ENCODE peak calls at places on chromosomes 5 and 9, in seven cellular contexts. One of them, this sample, is unnamed.

GRCh38 chr5:156094001-156094400 is 233.0 kb upstream of the SGCD start:
- DNase-seq in H1: no peak
- DNase-seq in neuronal stem cell: peak
- DNase-seq in H9: peak
- DNase-seq in mesenchymal stem cell: peak
- DNase-seq in IMR-90: peak
- DNase-seq in trophoblast cell: no peak
- DNase-seq in this sample: peak

GRCh38 chr5:141822134-141822533 is 56.1 kb downstream of the PCDH1 start:
- DNase-seq in H1: no peak
- DNase-seq in neuronal stem cell: no peak
- DNase-seq in H9: no peak
- DNase-seq in mesenchymal stem cell: no peak
- DNase-seq in IMR-90: peak
- DNase-seq in trophoblast cell: peak
- DNase-seq in this sample: no peak

GRCh38 chr5:180873628-180874520 is 12.8 kb upstream of the ZFP62 start:
- DNase-seq in H1: no peak
- DNase-seq in neuronal stem cell: no peak
- DNase-seq in H9: no peak
- DNase-seq in mesenchymal stem cell: peak
- DNase-seq in IMR-90: peak
- DNase-seq in trophoblast cell: peak
- DNase-seq in this sample: peak

GRCh38 chr9:83220737-83221136 is 157.8 kb upstream of the RASEF start:
- DNase-seq in H1: no peak
- DNase-seq in neuronal stem cell: no peak
- DNase-seq in H9: no peak
- DNase-seq in mesenchymal stem cell: peak
- DNase-seq in IMR-90: peak
- DNase-seq in trophoblast cell: peak
- DNase-seq in this sample: no peak

GRCh38 chr5:168843998-168844374 is 264.8 kb upstream of the PANK3 start:
- DNase-seq in H1: no peak
- DNase-seq in neuronal stem cell: no peak
- DNase-seq in H9: no peak
- DNase-seq in mesenchymal stem cell: no peak
- DNase-seq in IMR-90: no peak
- DNase-seq in trophoblast cell: no peak
- DNase-seq in this sample: no peak

GRCh38 chr9:97374811-97375210 is 37.1 kb upstream of the TDRD7 start:
- DNase-seq in H1: no peak
- DNase-seq in neuronal stem cell: no peak
- DNase-seq in H9: no peak
- DNase-seq in mesenchymal stem cell: no peak
- DNase-seq in IMR-90: no peak
- DNase-seq in trophoblast cell: no peak
- DNase-seq in this sample: no peak

GRCh38 chr9:119639287-119639955 is 270.2 kb upstream of the BRINP1 start:
- DNase-seq in H1: no peak
- DNase-seq in neuronal stem cell: peak
- DNase-seq in H9: no peak
- DNase-seq in mesenchymal stem cell: no peak
- DNase-seq in IMR-90: no peak
- DNase-seq in trophoblast cell: peak
- DNase-seq in this sample: peak

GRCh38 chr5:179275941-179276837 is 69.1 kb downstream of the ADAMTS2 start:
- DNase-seq in H1: no peak
- DNase-seq in neuronal stem cell: no peak
- DNase-seq in H9: no peak
- DNase-seq in mesenchymal stem cell: peak
- DNase-seq in IMR-90: peak
- DNase-seq in trophoblast cell: peak
- DNase-seq in this sample: peak

GRCh38 chr9:794386-794785 is 47.1 kb upstream of the DMRT1 start:
- DNase-seq in H1: no peak
- DNase-seq in neuronal stem cell: no peak
- DNase-seq in H9: no peak
- DNase-seq in mesenchymal stem cell: no peak
- DNase-seq in IMR-90: peak
- DNase-seq in trophoblast cell: no peak
- DNase-seq in this sample: no peak

GRCh38 chr5:34914671-34915138 is 599 bp downstream of the RAD1 start:
- DNase-seq in H1: peak
- DNase-seq in neuronal stem cell: no peak
- DNase-seq in H9: peak
- DNase-seq in mesenchymal stem cell: peak
- DNase-seq in IMR-90: peak
- DNase-seq in trophoblast cell: peak
- DNase-seq in this sample: no peak

GRCh38 chr5:40436535-40437237 is 243.0 kb upstream of the PTGER4 start:
- DNase-seq in H1: no peak
- DNase-seq in neuronal stem cell: no peak
- DNase-seq in H9: no peak
- DNase-seq in mesenchymal stem cell: no peak
- DNase-seq in IMR-90: no peak
- DNase-seq in trophoblast cell: no peak
- DNase-seq in this sample: no peak

GRCh38 chr5:102753889-102754498 is 1.1 kb upstream of the PAM start:
- DNase-seq in H1: no peak
- DNase-seq in neuronal stem cell: no peak
- DNase-seq in H9: peak
- DNase-seq in mesenchymal stem cell: no peak
- DNase-seq in IMR-90: no peak
- DNase-seq in trophoblast cell: no peak
- DNase-seq in this sample: no peak

GRCh38 chr5:169417676-169418075 is 116.7 kb upstream of the SLIT3 start:
- DNase-seq in H1: no peak
- DNase-seq in neuronal stem cell: no peak
- DNase-seq in H9: no peak
- DNase-seq in mesenchymal stem cell: no peak
- DNase-seq in IMR-90: no peak
- DNase-seq in trophoblast cell: no peak
- DNase-seq in this sample: no peak

GRCh38 chr9:93258818-93259489 is 75.0 kb downstream of the WNK2 start:
- DNase-seq in H1: peak
- DNase-seq in neuronal stem cell: no peak
- DNase-seq in H9: peak
- DNase-seq in mesenchymal stem cell: no peak
- DNase-seq in IMR-90: no peak
- DNase-seq in trophoblast cell: no peak
- DNase-seq in this sample: no peak

GRCh38 chr5:41057940-41058339 is 13.2 kb downstream of the MROH2B start:
- DNase-seq in H1: no peak
- DNase-seq in neuronal stem cell: no peak
- DNase-seq in H9: no peak
- DNase-seq in mesenchymal stem cell: no peak
- DNase-seq in IMR-90: no peak
- DNase-seq in trophoblast cell: no peak
- DNase-seq in this sample: no peak

GRCh38 chr9:126724226-126724625 is 80.6 kb upstream of the ZBTB43 start:
- DNase-seq in H1: no peak
- DNase-seq in neuronal stem cell: no peak
- DNase-seq in H9: no peak
- DNase-seq in mesenchymal stem cell: no peak
- DNase-seq in IMR-90: no peak
- DNase-seq in trophoblast cell: no peak
- DNase-seq in this sample: no peak

GRCh38 chr9:1032181-1032580 is 18.0 kb upstream of the DMRT2 start:
- DNase-seq in H1: no peak
- DNase-seq in neuronal stem cell: no peak
- DNase-seq in H9: no peak
- DNase-seq in mesenchymal stem cell: no peak
- DNase-seq in IMR-90: no peak
- DNase-seq in trophoblast cell: no peak
- DNase-seq in this sample: no peak

GRCh38 chr5:150616024-150616470 is 24.4 kb upstream of the SYNPO start:
- DNase-seq in H1: no peak
- DNase-seq in neuronal stem cell: no peak
- DNase-seq in H9: no peak
- DNase-seq in mesenchymal stem cell: no peak
- DNase-seq in IMR-90: no peak
- DNase-seq in trophoblast cell: no peak
- DNase-seq in this sample: no peak

GRCh38 chr9:74205071-74205470 is 292.1 kb upstream of the RORB start:
- DNase-seq in H1: no peak
- DNase-seq in neuronal stem cell: no peak
- DNase-seq in H9: no peak
- DNase-seq in mesenchymal stem cell: no peak
- DNase-seq in IMR-90: no peak
- DNase-seq in trophoblast cell: no peak
- DNase-seq in this sample: peak

GRCh38 chr5:1010181-1010510 is 1.5 kb downstream of the NKD2 start:
- DNase-seq in H1: no peak
- DNase-seq in neuronal stem cell: no peak
- DNase-seq in H9: no peak
- DNase-seq in mesenchymal stem cell: no peak
- DNase-seq in IMR-90: no peak
- DNase-seq in trophoblast cell: no peak
- DNase-seq in this sample: no peak

GRCh38 chr5:135543151-135543818 is 7.5 kb upstream of the NEUROG1 start:
- DNase-seq in H1: no peak
- DNase-seq in neuronal stem cell: peak
- DNase-seq in H9: peak
- DNase-seq in mesenchymal stem cell: no peak
- DNase-seq in IMR-90: no peak
- DNase-seq in trophoblast cell: no peak
- DNase-seq in this sample: no peak

GRCh38 chr9:35162605-35163315 is 951 bp downstream of the UNC13B start:
- DNase-seq in H1: no peak
- DNase-seq in neuronal stem cell: peak
- DNase-seq in H9: no peak
- DNase-seq in mesenchymal stem cell: peak
- DNase-seq in IMR-90: no peak
- DNase-seq in trophoblast cell: peak
- DNase-seq in this sample: no peak

DNA sequence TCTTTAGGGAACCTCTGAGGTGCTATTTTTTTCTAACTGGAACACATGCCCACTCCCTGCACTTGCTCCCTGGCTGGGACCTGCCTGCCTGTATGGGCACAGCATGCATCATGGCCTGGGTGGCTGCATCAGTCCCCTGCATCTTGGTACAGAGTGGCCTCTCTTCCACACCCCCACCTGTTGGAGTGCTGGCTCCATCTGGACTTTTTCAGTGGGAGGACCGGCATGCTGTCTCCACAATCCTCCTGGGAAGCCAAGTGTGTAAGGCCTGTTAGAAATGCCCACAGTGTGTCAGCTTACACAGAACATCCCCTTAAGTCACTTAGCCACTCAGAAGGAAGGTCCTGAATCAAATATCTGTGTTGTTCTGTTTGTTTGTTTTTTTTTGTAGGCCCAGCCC is 102.9 kb downstream of the MARCHF3 start:
- DNase-seq in H1: no peak
- DNase-seq in neuronal stem cell: no peak
- DNase-seq in H9: no peak
- DNase-seq in mesenchymal stem cell: no peak
- DNase-seq in IMR-90: no peak
- DNase-seq in trophoblast cell: no peak
- DNase-seq in this sample: no peak
- H2BK120ac ChIP-seq in H1: no peak
- H2BK120ac ChIP-seq in neuronal stem cell: no peak
- H2BK120ac ChIP-seq in H9: no peak
- H2BK120ac ChIP-seq in mesenchymal stem cell: no peak
- H2BK120ac ChIP-seq in IMR-90: no peak
- H2BK120ac ChIP-seq in trophoblast cell: no peak
- H2BK120ac ChIP-seq in this sample: no peak

DNA sequence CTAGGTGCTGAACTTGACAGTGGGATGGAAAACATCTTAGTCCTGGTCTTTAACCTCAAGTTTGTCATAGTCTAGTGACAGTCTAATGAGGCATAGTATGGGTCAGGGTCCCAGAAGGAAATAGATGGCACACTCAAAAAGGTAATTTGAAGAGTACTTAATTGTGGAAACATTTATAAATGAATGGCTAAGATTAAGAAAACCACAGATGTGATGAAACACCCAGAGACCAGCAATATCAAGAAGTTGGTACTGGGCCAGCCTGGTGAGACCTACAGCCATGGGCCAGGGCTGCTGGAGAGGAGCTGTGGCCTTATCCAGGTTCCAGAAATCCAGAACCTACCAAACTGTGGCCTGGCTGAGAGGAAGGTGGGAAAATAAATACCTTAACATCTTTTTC is 93.5 kb upstream of the ATG10 start:
- DNase-seq in H1: no peak
- DNase-seq in neuronal stem cell: no peak
- DNase-seq in H9: no peak
- DNase-seq in mesenchymal stem cell: no peak
- DNase-seq in IMR-90: no peak
- DNase-seq in trophoblast cell: no peak
- DNase-seq in this sample: no peak
- H2BK120ac ChIP-seq in H1: no peak
- H2BK120ac ChIP-seq in neuronal stem cell: no peak
- H2BK120ac ChIP-seq in H9: no peak
- H2BK120ac ChIP-seq in mesenchymal stem cell: no peak
- H2BK120ac ChIP-seq in IMR-90: no peak
- H2BK120ac ChIP-seq in trophoblast cell: no peak
- H2BK120ac ChIP-seq in this sample: no peak

GRCh38 chr9:121267689-121268597 is at the start of gene GSN:
- DNase-seq in H1: peak
- DNase-seq in neuronal stem cell: no peak
- DNase-seq in H9: peak
- DNase-seq in mesenchymal stem cell: peak
- DNase-seq in IMR-90: peak
- DNase-seq in trophoblast cell: peak
- DNase-seq in this sample: peak
- H2BK120ac ChIP-seq in H1: no peak
- H2BK120ac ChIP-seq in neuronal stem cell: peak
- H2BK120ac ChIP-seq in H9: no peak
- H2BK120ac ChIP-seq in mesenchymal stem cell: peak
- H2BK120ac ChIP-seq in IMR-90: peak
- H2BK120ac ChIP-seq in trophoblast cell: peak
- H2BK120ac ChIP-seq in this sample: no peak

GRCh38 chr9:138085568-138085967 is 208.0 kb downstream of the CACNA1B start:
- DNase-seq in H1: no peak
- DNase-seq in neuronal stem cell: no peak
- DNase-seq in H9: no peak
- DNase-seq in mesenchymal stem cell: no peak
- DNase-seq in IMR-90: no peak
- DNase-seq in trophoblast cell: no peak
- DNase-seq in this sample: no peak
- H2BK120ac ChIP-seq in H1: no peak
- H2BK120ac ChIP-seq in neuronal stem cell: no peak
- H2BK120ac ChIP-seq in H9: no peak
- H2BK120ac ChIP-seq in mesenchymal stem cell: no peak
- H2BK120ac ChIP-seq in IMR-90: no peak
- H2BK120ac ChIP-seq in trophoblast cell: no peak
- H2BK120ac ChIP-seq in this sample: no peak

GRCh38 chr5:118989816-118990215 is 1.5 kb upstream of the DTWD2 start:
- DNase-seq in H1: no peak
- DNase-seq in neuronal stem cell: no peak
- DNase-seq in H9: no peak
- DNase-seq in mesenchymal stem cell: no peak
- DNase-seq in IMR-90: no peak
- DNase-seq in trophoblast cell: peak
- DNase-seq in this sample: peak
- H2BK120ac ChIP-seq in H1: no peak
- H2BK120ac ChIP-seq in neuronal stem cell: no peak
- H2BK120ac ChIP-seq in H9: no peak
- H2BK120ac ChIP-seq in mesenchymal stem cell: no peak
- H2BK120ac ChIP-seq in IMR-90: no peak
- H2BK120ac ChIP-seq in trophoblast cell: no peak
- H2BK120ac ChIP-seq in this sample: peak

GRCh38 chr9:29332789-29333188 is 1759.5 kb upstream of the C9orf72 start:
- DNase-seq in H1: no peak
- DNase-seq in neuronal stem cell: no peak
- DNase-seq in H9: no peak
- DNase-seq in mesenchymal stem cell: peak
- DNase-seq in IMR-90: no peak
- DNase-seq in trophoblast cell: peak
- DNase-seq in this sample: no peak
- H2BK120ac ChIP-seq in H1: no peak
- H2BK120ac ChIP-seq in neuronal stem cell: no peak
- H2BK120ac ChIP-seq in H9: no peak
- H2BK120ac ChIP-seq in mesenchymal stem cell: no peak
- H2BK120ac ChIP-seq in IMR-90: no peak
- H2BK120ac ChIP-seq in trophoblast cell: no peak
- H2BK120ac ChIP-seq in this sample: no peak